ENCODE peak calls at places on chromosomes 13 and 19, in seven cellular contexts. N, P, L, X, I, W and D are unnamed samples.

GRCh38 chr19:45822716-45823115 is 7.6 kb upstream of the RSPH6A start:
- DNase-seq in N (no peak), P (no peak), L (no peak), X (peak; percentile 42), I (no peak), W (no peak), D (no peak)

GRCh38 chr19:14023404-14024235 is 4.3 kb upstream of the RLN3 start:
- DNase-seq in N (peak; percentile 46), P (peak; percentile 58), L (no peak), X (peak; percentile 89), I (peak; percentile 58), W (no peak), D (peak; percentile 38)

GRCh38 chr13:99045396-99045795 is 67.5 kb upstream of the DOCK9 start:
- DNase-seq in N (peak; percentile 68), P (no peak), L (no peak), X (no peak), I (no peak), W (no peak), D (no peak)

GRCh38 chr19:17686027-17686511 is 2.1 kb downstream of the UNC13A start:
- DNase-seq in N (no peak), P (no peak), L (no peak), X (no peak), I (no peak), W (no peak), D (no peak)

GRCh38 chr13:39451301-39451700 is 151.7 kb downstream of the LHFPL6 start:
- DNase-seq in N (peak; percentile 52), P (no peak), L (no peak), X (no peak), I (no peak), W (no peak), D (peak; percentile 30)

GRCh38 chr19:53865918-53866696 is 1.6 kb upstream of the MYADM start:
- DNase-seq in N (peak; percentile 85), P (peak; percentile 71), L (peak; percentile 59), X (peak; percentile 81), I (peak; percentile 93), W (no peak), D (peak; percentile 48)

GRCh38 chr19:48487944-48488343 is 18.8 kb downstream of the CYTH2 start:
- DNase-seq in N (peak; percentile 87), P (peak; percentile 88), L (no peak), X (no peak), I (peak; percentile 85), W (no peak), D (peak; percentile 86)

GRCh38 chr19:40366697-40367561 is 18.4 kb downstream of the PLD3 start:
- DNase-seq in N (no peak), P (no peak), L (no peak), X (peak; percentile 97), I (no peak), W (no peak), D (no peak)

GRCh38 chr19:29006057-29006735 is 206.8 kb downstream of the UQCRFS1 start:
- DNase-seq in N (peak; percentile 86), P (no peak), L (no peak), X (no peak), I (peak; percentile 44), W (no peak), D (no peak)

GRCh38 chr13:107713314-107713713 is 502.0 kb downstream of the LIG4 start:
- DNase-seq in N (no peak), P (no peak), L (no peak), X (no peak), I (no peak), W (no peak), D (no peak)

GRCh38 chr13:21872795-21873194 is 201.9 kb downstream of the FGF9 start:
- DNase-seq in N (no peak), P (no peak), L (no peak), X (no peak), I (no peak), W (no peak), D (no peak)

GRCh38 chr13:27644302-27644701 is 22.6 kb downstream of the POLR1D start:
- DNase-seq in N (peak; percentile 92), P (no peak), L (no peak), X (no peak), I (no peak), W (no peak), D (peak; percentile 54)

GRCh38 chr13:36297600-36298338 is at the start of gene CCDC169:
- DNase-seq in N (peak; percentile 48), P (peak; percentile 77), L (peak; percentile 42), X (peak; percentile 90), I (peak; percentile 52), W (peak; percentile 14), D (peak; percentile 54)

GRCh38 chr13:27362064-27362751 is 62.2 kb upstream of the GTF3A start:
- DNase-seq in N (peak; percentile 70), P (peak; percentile 90), L (peak; percentile 65), X (peak; percentile 95), I (peak; percentile 71), W (peak; percentile 59), D (peak; percentile 86)

GRCh38 chr13:114064516-114065140 is 67.8 kb downstream of the RASA3 start:
- DNase-seq in N (peak; percentile 31), P (peak; percentile 51), L (no peak), X (peak; percentile 91), I (peak; percentile 51), W (no peak), D (no peak)